ENCODE peak calls at places on chromosomes 5 and 9, in nine cellular contexts. C is astrocyte of the spinal cord, K is IMR-90, Y is heart left ventricle, P is AG04450, F is AG09309, X is transverse colon, Z is endothelial cell, N is psoas muscle. R is an unnamed sample.

GRCh38 chr5:11482011-11482410 is 422.2 kb downstream of the CTNND2 start:
- DNase-seq in C (peak), K (no peak), Y (no peak), P (no peak), F (no peak), X (no peak), Z (no peak), N (no peak), R (no peak)

GRCh38 chr9:109816490-109816889 is 36.5 kb downstream of the PALM2AKAP2 start:
- DNase-seq in C (peak), K (peak), Y (peak), P (peak), F (peak), X (no peak), Z (no peak), N (no peak), R (peak)

GRCh38 chr9:34190996-34191892 is 12.4 kb downstream of the UBAP1 start:
- DNase-seq in C (peak), K (peak), Y (no peak), P (no peak), F (no peak), X (no peak), Z (no peak), N (no peak), R (no peak)

GRCh38 chr9:126942369-126942768 is 27.8 kb downstream of the RALGPS1 start:
- DNase-seq in C (no peak), K (no peak), Y (no peak), P (no peak), F (no peak), X (no peak), Z (no peak), N (no peak), R (no peak)

GRCh38 chr5:176529824-176530195 is 7.4 kb downstream of the RNF44 start:
- DNase-seq in C (no peak), K (no peak), Y (no peak), P (no peak), F (no peak), X (no peak), Z (no peak), N (no peak), R (no peak)

GRCh38 chr5:140802781-140803271 is 2.0 kb downstream of the PCDHA3 start:
- DNase-seq in C (no peak), K (no peak), Y (no peak), P (no peak), F (no peak), X (no peak), Z (no peak), N (no peak), R (no peak)

GRCh38 chr5:69231851-69232250 is 2.8 kb upstream of the CDK7 start:
- DNase-seq in C (peak), K (no peak), Y (no peak), P (no peak), F (no peak), X (no peak), Z (no peak), N (no peak), R (no peak)

GRCh38 chr5:141734501-141735231 is 52.6 kb upstream of the ARAP3 start:
- DNase-seq in C (peak), K (peak), Y (peak), P (peak), F (peak), X (peak), Z (peak), N (no peak), R (peak)

GRCh38 chr9:121744002-121744686 is 92.7 kb downstream of the DAB2IP start:
- DNase-seq in C (peak), K (peak), Y (peak), P (no peak), F (peak), X (peak), Z (no peak), N (peak), R (peak)

GRCh38 chr9:121744687-121745395 is 93.4 kb downstream of the DAB2IP start:
- DNase-seq in C (peak), K (peak), Y (no peak), P (peak), F (no peak), X (no peak), Z (no peak), N (no peak), R (no peak)

GRCh38 chr9:121742923-121743322 is 91.5 kb downstream of the DAB2IP start:
- DNase-seq in C (no peak), K (no peak), Y (no peak), P (no peak), F (no peak), X (no peak), Z (no peak), N (no peak), R (no peak)

GRCh38 chr9:121745396-121745695 is 93.9 kb downstream of the DAB2IP start:
- DNase-seq in C (no peak), K (no peak), Y (no peak), P (no peak), F (no peak), X (no peak), Z (no peak), N (no peak), R (no peak)

GRCh38 chr9:121743441-121744001 is 92.1 kb downstream of the DAB2IP start:
- DNase-seq in C (peak), K (peak), Y (peak), P (peak), F (peak), X (peak), Z (peak), N (peak), R (peak)
- TF ChIP-seq CTCF in C (no peak), K (peak), Y (no peak), P (peak), F (no peak), X (peak), Z (no peak), N (peak), R (no peak)

GRCh38 chr5:139293504-139294371 is at the start of gene MATR3:
- DNase-seq in C (peak), K (peak), Y (peak), P (peak), F (peak), X (peak), Z (peak), N (peak), R (peak)

GRCh38 chr5:139295692-139296091 is 2.2 kb downstream of the MATR3 start:
- DNase-seq in C (no peak), K (peak), Y (no peak), P (no peak), F (no peak), X (no peak), Z (no peak), N (no peak), R (no peak)

GRCh38 chr5:139293199-139293503 is 389 bp upstream of the MATR3 start:
- DNase-seq in C (no peak), K (no peak), Y (no peak), P (no peak), F (no peak), X (no peak), Z (no peak), N (no peak), R (no peak)

GRCh38 chr5:139296198-139296597 is 2.7 kb downstream of the MATR3 start:
- DNase-seq in C (no peak), K (no peak), Y (no peak), P (no peak), F (no peak), X (no peak), Z (no peak), N (no peak), R (no peak)

DNA sequence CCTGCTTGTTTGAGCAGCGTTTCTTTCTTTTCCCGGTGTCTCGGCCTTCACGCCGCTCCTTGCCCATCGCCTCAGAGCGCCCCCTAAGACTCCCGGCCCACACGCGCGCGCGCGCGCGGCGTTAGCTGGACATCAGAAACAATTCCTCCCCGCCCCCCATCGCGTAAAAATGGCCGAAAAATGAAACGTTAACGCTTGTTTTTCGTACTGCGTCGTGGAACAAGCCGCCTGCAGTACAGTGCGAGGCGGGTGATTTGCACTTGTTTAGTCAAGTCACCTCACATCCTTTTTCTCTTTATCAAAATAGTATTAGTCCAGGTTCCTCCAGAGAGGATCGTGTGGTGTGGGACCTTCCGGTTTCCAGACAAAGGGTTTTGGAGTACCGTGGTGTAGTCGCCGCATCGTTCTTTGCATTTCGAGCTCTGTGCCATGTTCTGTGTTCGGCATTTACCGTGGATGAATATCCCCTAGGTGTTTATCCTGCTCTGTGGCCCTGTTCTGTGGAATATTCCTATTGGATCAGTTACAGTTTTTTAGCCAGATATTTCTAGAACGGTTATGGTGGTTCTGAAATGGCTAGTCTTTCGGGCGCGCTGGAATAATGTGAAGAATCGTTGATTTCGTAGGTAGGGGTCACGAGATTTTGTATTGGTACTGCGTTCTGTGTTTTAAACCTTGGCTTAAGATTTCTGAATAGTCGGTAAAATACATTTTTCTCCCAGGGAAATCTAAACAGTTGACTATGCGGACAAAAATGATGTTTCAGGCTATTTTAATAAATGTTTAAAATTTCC is 1.0 kb downstream of the MATR3 start:
- DNase-seq in C (peak), K (peak), Y (peak), P (peak), F (no peak), X (peak), Z (peak), N (peak), R (peak)
- TF ChIP-seq CTCF in C (peak), K (peak), Y (no peak), P (peak), F (peak), X (peak), Z (no peak), N (no peak), R (peak)

DNA sequence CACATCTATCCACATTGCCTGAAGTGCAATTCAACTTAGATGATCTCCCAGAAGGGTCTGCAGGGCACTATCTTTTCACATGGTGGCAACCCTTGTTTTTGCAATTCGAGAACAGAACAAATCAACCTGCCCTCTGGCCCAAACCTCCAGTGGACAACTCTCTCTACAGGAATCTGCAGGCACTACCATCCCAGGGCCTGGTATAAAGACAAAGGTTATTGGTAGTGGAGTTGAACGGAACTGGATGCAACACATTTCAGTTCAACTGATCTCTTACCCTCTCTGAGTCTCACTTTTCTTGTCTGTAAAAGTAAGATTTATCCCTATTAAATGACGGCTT is 153.2 kb upstream of the EGFLAM start:
- DNase-seq in C (no peak), K (no peak), Y (no peak), P (no peak), F (no peak), X (no peak), Z (no peak), N (no peak), R (no peak)
- TF ChIP-seq CTCF in C (no peak), K (no peak), Y (no peak), P (no peak), F (no peak), X (no peak), Z (no peak), N (no peak), R (no peak)

DNA sequence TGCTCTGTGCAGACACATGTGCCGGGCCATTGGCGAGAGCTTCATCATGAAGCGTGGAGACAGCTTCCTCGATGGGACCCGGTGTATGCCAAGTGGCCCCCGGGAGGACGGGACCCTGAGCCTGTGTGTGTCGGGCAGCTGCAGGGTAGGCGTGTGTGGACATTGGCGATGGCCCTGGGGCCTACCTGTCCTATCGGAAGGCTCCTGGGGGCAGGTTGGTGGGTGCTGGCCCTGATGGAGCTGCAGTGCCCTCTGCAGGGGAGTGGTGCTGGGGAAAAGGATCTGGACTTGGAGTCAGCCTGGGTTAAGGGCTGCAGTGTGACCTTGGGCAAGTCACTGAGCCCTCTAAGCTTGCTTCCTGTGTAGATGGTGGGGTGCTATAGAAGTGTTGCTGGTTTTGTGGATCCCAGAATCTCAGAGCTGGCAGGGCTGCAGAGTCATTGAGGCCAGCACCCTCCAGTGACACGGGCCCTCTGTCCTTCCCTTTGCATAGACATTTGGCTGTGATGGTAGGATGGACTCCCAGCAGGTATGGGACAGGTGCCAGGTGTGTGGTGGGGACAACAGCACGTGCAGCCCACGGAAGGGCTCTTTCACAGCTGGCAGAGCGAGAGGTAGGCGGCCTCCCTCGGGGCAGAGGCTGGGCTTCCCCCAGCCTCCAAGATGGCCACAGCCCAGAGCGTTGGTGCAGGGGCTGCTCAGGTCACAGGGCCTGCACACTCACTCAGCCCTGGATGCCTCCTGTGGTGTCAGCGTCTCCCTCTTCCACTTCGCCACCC is 15.8 kb downstream of the ADAMTS13 start:
- DNase-seq in C (no peak), K (no peak), Y (no peak), P (no peak), F (no peak), X (no peak), Z (no peak), N (no peak), R (no peak)
- TF ChIP-seq CTCF in C (no peak), K (peak), Y (no peak), P (peak), F (peak), X (no peak), Z (no peak), N (no peak), R (no peak)

DNA sequence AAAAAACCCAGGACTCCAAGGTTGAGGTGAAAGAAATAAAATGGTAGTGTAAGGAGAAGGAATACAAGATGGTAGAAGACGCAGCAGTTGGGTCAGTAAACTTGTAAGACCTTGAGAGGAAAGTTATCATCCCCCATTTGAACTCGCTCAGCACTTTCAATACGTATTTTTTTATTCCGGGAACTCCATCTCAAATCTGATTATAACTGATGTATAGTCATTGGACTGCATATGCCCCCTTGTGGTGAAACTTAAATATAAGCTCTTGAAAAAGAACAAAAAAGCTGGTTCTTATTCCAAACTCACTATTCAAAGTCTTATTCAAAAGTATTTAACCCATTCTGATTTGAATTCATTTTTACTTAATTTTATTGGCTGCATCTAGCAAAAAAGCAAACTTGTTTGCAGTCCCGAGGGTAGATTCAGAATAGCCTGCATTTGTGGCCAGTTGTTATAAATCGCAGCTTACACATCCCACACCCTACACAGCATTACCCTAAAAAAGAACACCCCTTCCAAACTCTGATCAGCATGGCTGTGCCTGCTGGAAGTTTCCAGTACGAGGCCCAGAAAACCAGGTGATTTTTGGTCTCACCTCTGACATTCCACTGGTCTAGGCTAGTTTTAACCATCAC is 118.0 kb downstream of the ESM1 start:
- DNase-seq in C (peak), K (peak), Y (no peak), P (no peak), F (no peak), X (no peak), Z (no peak), N (no peak), R (no peak)
- TF ChIP-seq CTCF in C (peak), K (peak), Y (peak), P (peak), F (peak), X (peak), Z (peak), N (peak), R (peak)

GRCh38 chr9:107675476-107676264 is 186.1 kb upstream of the KLF4 start:
- DNase-seq in C (no peak), K (no peak), Y (no peak), P (no peak), F (no peak), X (no peak), Z (no peak), N (no peak), R (no peak)
- TF ChIP-seq CTCF in C (no peak), K (no peak), Y (no peak), P (no peak), F (no peak), X (no peak), Z (no peak), N (no peak), R (no peak)

GRCh38 chr9:16575142-16575877 is 295.2 kb downstream of the BNC2 start:
- DNase-seq in C (no peak), K (no peak), Y (no peak), P (no peak), F (no peak), X (no peak), Z (no peak), N (no peak), R (no peak)

GRCh38 chr9:16572005-16572727 is 298.3 kb downstream of the BNC2 start:
- DNase-seq in C (no peak), K (no peak), Y (no peak), P (no peak), F (no peak), X (no peak), Z (no peak), N (no peak), R (no peak)

GRCh38 chr9:16571127-16571848 is 299.2 kb downstream of the BNC2 start:
- DNase-seq in C (no peak), K (peak), Y (no peak), P (no peak), F (no peak), X (no peak), Z (no peak), N (no peak), R (no peak)

GRCh38 chr9:16579872-16580432 is 290.5 kb downstream of the BNC2 start:
- DNase-seq in C (no peak), K (no peak), Y (no peak), P (no peak), F (no peak), X (no peak), Z (no peak), N (no peak), R (no peak)

GRCh38 chr9:16575878-16576245 is 294.6 kb downstream of the BNC2 start:
- DNase-seq in C (no peak), K (no peak), Y (no peak), P (no peak), F (no peak), X (no peak), Z (no peak), N (no peak), R (no peak)
- TF ChIP-seq CTCF in C (no peak), K (no peak), Y (no peak), P (no peak), F (no peak), X (no peak), Z (no peak), N (no peak), R (no peak)

DNA sequence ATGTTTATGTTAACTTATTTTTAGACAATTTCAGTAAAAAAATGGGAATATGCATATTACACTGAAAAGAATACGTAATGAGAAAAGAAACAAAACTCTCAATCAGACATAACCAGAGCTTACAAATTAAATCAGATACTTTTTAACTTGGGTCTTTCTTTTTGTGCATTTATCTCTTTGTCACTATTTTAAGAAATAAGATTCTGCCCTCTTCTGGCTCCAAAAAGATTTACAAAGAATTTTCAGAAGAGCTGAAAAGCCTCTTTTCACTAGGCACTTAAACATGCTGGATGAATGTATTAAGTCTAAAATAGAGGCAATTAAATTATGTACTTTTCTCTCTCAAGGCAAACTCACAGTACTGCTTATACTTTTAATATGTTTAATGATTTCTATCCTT is 55.5 kb downstream of the CEP120 start:
- DNase-seq in C (peak), K (peak), Y (no peak), P (no peak), F (peak), X (no peak), Z (no peak), N (no peak), R (no peak)
- TF ChIP-seq CTCF in C (peak), K (peak), Y (no peak), P (peak), F (peak), X (peak), Z (peak), N (peak), R (peak)

DNA sequence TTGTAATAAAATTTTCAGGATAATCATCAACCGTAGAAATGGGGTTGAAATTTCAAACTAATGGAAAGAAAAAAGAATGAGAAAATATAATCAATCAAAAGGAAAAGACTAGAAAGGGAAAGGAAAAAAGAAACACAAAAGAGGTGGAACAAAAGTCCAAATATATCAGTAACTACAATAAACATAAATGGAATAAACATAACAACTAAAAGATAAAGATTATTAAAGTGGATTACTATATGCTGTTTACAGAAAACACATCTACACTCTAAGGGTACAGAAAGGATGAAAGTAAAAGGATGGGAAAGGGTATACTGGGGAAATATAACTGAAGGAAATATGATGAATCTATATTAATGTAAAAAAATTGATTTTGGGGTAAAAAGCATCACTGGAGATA is 43.0 kb downstream of the AHRR start:
- DNase-seq in C (no peak), K (no peak), Y (no peak), P (no peak), F (no peak), X (no peak), Z (no peak), N (no peak), R (no peak)
- TF ChIP-seq CTCF in C (no peak), K (no peak), Y (no peak), P (no peak), F (no peak), X (no peak), Z (no peak), N (no peak), R (no peak)

R was measured in Calu3.